ENCODE peak calls at places on chromosomes 7 and 10, in ten cellular contexts. N is dorsolateral prefrontal cortex, U is body of pancreas, A is glutamatergic neuron, W is cardiac muscle cell, V is neural crest cell, C is right atrium auricular region, I is upper lobe of left lung, Z is PC-9, H is neural progenitor cell. G is an unnamed sample.

GRCh38 chr7:106367018-106367420 is 82.2 kb upstream of the NAMPT start:
- DNase-seq in N (no peak), U (no peak), A (no peak), W (peak), V (no peak), C (no peak), I (no peak), Z (no peak), H (peak), G (no peak)

GRCh38 chr7:43626695-43627094 is 43.8 kb downstream of the STK17A start:
- DNase-seq in N (no peak), U (no peak), A (no peak), W (no peak), V (no peak), C (no peak), I (no peak), Z (no peak), H (no peak), G (no peak)

GRCh38 chr10:92822060-92822634 is 26.2 kb upstream of the EXOC6 start:
- DNase-seq in N (no peak), U (no peak), A (no peak), W (peak), V (no peak), C (no peak), I (no peak), Z (peak), H (no peak), G (no peak)

GRCh38 chr10:99620713-99621453 is 644 bp upstream of the SLC25A28 start:
- DNase-seq in N (peak), U (peak), A (peak), W (peak), V (peak), C (peak), I (peak), Z (peak), H (peak), G (peak)

GRCh38 chr10:119461380-119461779 is 81.1 kb downstream of the RGS10 start:
- DNase-seq in N (no peak), U (no peak), A (no peak), W (no peak), V (no peak), C (no peak), I (no peak), Z (peak), H (no peak), G (no peak)

GRCh38 chr10:51156913-51157312 is 82.6 kb downstream of the PRKG1 start:
- DNase-seq in N (no peak), U (no peak), A (no peak), W (peak), V (no peak), C (no peak), I (no peak), Z (no peak), H (no peak), G (no peak)

GRCh38 chr7:92904292-92905131 is 68.1 kb upstream of the CDK6 start:
- DNase-seq in N (no peak), U (no peak), A (peak), W (peak), V (no peak), C (no peak), I (no peak), Z (peak), H (no peak), G (no peak)

GRCh38 chr10:29725133-29725720 is 90.5 kb upstream of the SVIL start:
- DNase-seq in N (no peak), U (no peak), A (no peak), W (peak), V (no peak), C (peak), I (no peak), Z (no peak), H (no peak), G (no peak)

GRCh38 chr7:73912223-73912622 is 51.3 kb downstream of the TMEM270 start:
- DNase-seq in N (no peak), U (no peak), A (no peak), W (no peak), V (no peak), C (no peak), I (no peak), Z (no peak), H (no peak), G (no peak)

GRCh38 chr7:54874804-54875203 is 115.8 kb upstream of the SEC61G start:
- DNase-seq in N (no peak), U (no peak), A (no peak), W (no peak), V (no peak), C (no peak), I (no peak), Z (no peak), H (no peak), G (no peak)

GRCh38 chr7:85602196-85602595 is 415.3 kb upstream of the SEMA3D start:
- DNase-seq in N (no peak), U (no peak), A (no peak), W (peak), V (no peak), C (no peak), I (no peak), Z (no peak), H (no peak), G (no peak)

GRCh38 chr7:71477441-71477840 is 345.5 kb downstream of the GALNT17 start:
- DNase-seq in N (no peak), U (no peak), A (no peak), W (no peak), V (no peak), C (no peak), I (no peak), Z (no peak), H (no peak), G (no peak)

GRCh38 chr10:79260803-79261740 is 86.2 kb upstream of the PPIF start:
- DNase-seq in N (peak), U (peak), A (peak), W (peak), V (no peak), C (no peak), I (peak), Z (no peak), H (peak), G (no peak)

GRCh38 chr10:72164617-72165016 is 51.2 kb upstream of the ANAPC16 start:
- DNase-seq in N (no peak), U (no peak), A (no peak), W (no peak), V (no peak), C (no peak), I (no peak), Z (no peak), H (no peak), G (no peak)

GRCh38 chr7:44324204-44325126 is 929 bp downstream of the CAMK2B start:
- DNase-seq in N (no peak), U (no peak), A (no peak), W (peak), V (no peak), C (no peak), I (peak), Z (no peak), H (no peak), G (no peak)

GRCh38 chr10:80526218-80526617 is 11.5 kb upstream of the SH2D4B start:
- DNase-seq in N (no peak), U (no peak), A (no peak), W (no peak), V (no peak), C (no peak), I (no peak), Z (no peak), H (no peak), G (no peak)

GRCh38 chr7:115676080-115676479 is 354.5 kb downstream of the TFEC start:
- DNase-seq in N (no peak), U (no peak), A (peak), W (peak), V (peak), C (no peak), I (no peak), Z (peak), H (peak), G (no peak)

GRCh38 chr7:151796091-151796870 is 80.6 kb downstream of the PRKAG2 start:
- DNase-seq in N (no peak), U (peak), A (peak), W (no peak), V (no peak), C (peak), I (no peak), Z (peak), H (no peak), G (no peak)

GRCh38 chr7:129680400-129680799 is 68.9 kb downstream of the NRF1 start:
- DNase-seq in N (no peak), U (no peak), A (no peak), W (no peak), V (no peak), C (no peak), I (no peak), Z (no peak), H (no peak), G (no peak)

GRCh38 chr10:125029584-125030242 is 87.8 kb downstream of the ZRANB1 start:
- DNase-seq in N (no peak), U (peak), A (no peak), W (no peak), V (no peak), C (no peak), I (no peak), Z (no peak), H (no peak), G (no peak)

GRCh38 chr10:33776419-33776818 is 442.0 kb upstream of the NRP1 start:
- DNase-seq in N (no peak), U (no peak), A (no peak), W (no peak), V (no peak), C (no peak), I (no peak), Z (no peak), H (no peak), G (no peak)

GRCh38 chr10:28130267-28130666 is 131.4 kb upstream of the ODAD2 start:
- DNase-seq in N (no peak), U (no peak), A (no peak), W (peak), V (no peak), C (no peak), I (no peak), Z (no peak), H (no peak), G (no peak)

GRCh38 chr10:1155791-1156615 is 99.8 kb downstream of the WDR37 start:
- DNase-seq in N (no peak), U (no peak), A (no peak), W (no peak), V (no peak), C (peak), I (peak), Z (no peak), H (no peak), G (no peak)

GRCh38 chr10:34716958-34717357 is 98.1 kb downstream of the PARD3 start:
- DNase-seq in N (no peak), U (no peak), A (no peak), W (no peak), V (no peak), C (no peak), I (no peak), Z (no peak), H (no peak), G (no peak)

GRCh38 chr10:102546606-102547310 is 43.0 kb downstream of the SUFU start:
- DNase-seq in N (no peak), U (no peak), A (no peak), W (peak), V (no peak), C (no peak), I (peak), Z (no peak), H (no peak), G (no peak)

GRCh38 chr7:50140688-50141087 is 47.6 kb upstream of the ZPBP start:
- DNase-seq in N (no peak), U (peak), A (no peak), W (no peak), V (no peak), C (no peak), I (no peak), Z (no peak), H (no peak), G (no peak)

GRCh38 chr10:124120410-124121061 is 27.1 kb upstream of the CHST15 start:
- DNase-seq in N (no peak), U (no peak), A (no peak), W (no peak), V (no peak), C (no peak), I (no peak), Z (no peak), H (no peak), G (no peak)

GRCh38 chr7:75925717-75926435 is 10.9 kb downstream of the POR start:
- DNase-seq in N (peak), U (no peak), A (no peak), W (peak), V (no peak), C (no peak), I (no peak), Z (no peak), H (no peak), G (no peak)

GRCh38 chr10:104235801-104236200 is 3.6 kb upstream of the CFAP43 start:
- DNase-seq in N (no peak), U (no peak), A (no peak), W (no peak), V (no peak), C (no peak), I (no peak), Z (no peak), H (no peak), G (no peak)

GRCh38 chr7:65444899-65445823 is 71.5 kb downstream of the ZNF92 start:
- DNase-seq in N (no peak), U (no peak), A (no peak), W (no peak), V (no peak), C (no peak), I (no peak), Z (no peak), H (no peak), G (no peak)

GRCh38 chr10:6050801-6051445 is 11.2 kb downstream of the IL2RA start:
- DNase-seq in N (no peak), U (peak), A (no peak), W (peak), V (no peak), C (peak), I (peak), Z (peak), H (no peak), G (peak)

GRCh38 chr7:73850781-73851207 is 8.5 kb upstream of the METTL27 start:
- DNase-seq in N (no peak), U (no peak), A (no peak), W (peak), V (no peak), C (peak), I (no peak), Z (peak), H (no peak), G (no peak)

GRCh38 chr7:137399827-137400823 is 56.6 kb upstream of the PTN start:
- DNase-seq in N (no peak), U (no peak), A (no peak), W (no peak), V (no peak), C (no peak), I (no peak), Z (peak), H (no peak), G (no peak)

GRCh38 chr7:3162286-3162685 is 118.6 kb upstream of the CARD11 start:
- DNase-seq in N (no peak), U (no peak), A (no peak), W (peak), V (no peak), C (no peak), I (no peak), Z (no peak), H (no peak), G (no peak)

GRCh38 chr7:3157541-3158287 is 114.0 kb upstream of the CARD11 start:
- DNase-seq in N (no peak), U (no peak), A (peak), W (peak), V (no peak), C (no peak), I (peak), Z (no peak), H (no peak), G (no peak)

GRCh38 chr7:3158501-3158900 is 114.8 kb upstream of the CARD11 start:
- DNase-seq in N (no peak), U (no peak), A (no peak), W (no peak), V (no peak), C (no peak), I (no peak), Z (no peak), H (no peak), G (no peak)

GRCh38 chr7:3159039-3159438 is 115.4 kb upstream of the CARD11 start:
- DNase-seq in N (no peak), U (no peak), A (no peak), W (no peak), V (no peak), C (no peak), I (no peak), Z (no peak), H (no peak), G (no peak)

GRCh38 chr7:3159445-3159844 is 115.8 kb upstream of the CARD11 start:
- DNase-seq in N (no peak), U (peak), A (no peak), W (no peak), V (no peak), C (no peak), I (no peak), Z (no peak), H (no peak), G (no peak)
- TF ChIP-seq CTCF in N (no peak), U (no peak), A (no peak), W (no peak), V (no peak), C (no peak), I (no peak), Z (no peak), H (no peak), G (no peak)

GRCh38 chr10:64731016-64731415 is 1209.8 kb downstream of the REEP3 start:
- DNase-seq in N (no peak), U (no peak), A (no peak), W (no peak), V (no peak), C (no peak), I (no peak), Z (no peak), H (no peak), G (no peak)

GRCh38 chr10:64732372-64732715 is 1211.1 kb downstream of the REEP3 start:
- DNase-seq in N (no peak), U (no peak), A (no peak), W (no peak), V (no peak), C (no peak), I (no peak), Z (no peak), H (no peak), G (no peak)

GRCh38 chr10:64738462-64738861 is 1217.3 kb downstream of the REEP3 start:
- DNase-seq in N (no peak), U (no peak), A (no peak), W (no peak), V (no peak), C (no peak), I (no peak), Z (no peak), H (no peak), G (no peak)

DNA sequence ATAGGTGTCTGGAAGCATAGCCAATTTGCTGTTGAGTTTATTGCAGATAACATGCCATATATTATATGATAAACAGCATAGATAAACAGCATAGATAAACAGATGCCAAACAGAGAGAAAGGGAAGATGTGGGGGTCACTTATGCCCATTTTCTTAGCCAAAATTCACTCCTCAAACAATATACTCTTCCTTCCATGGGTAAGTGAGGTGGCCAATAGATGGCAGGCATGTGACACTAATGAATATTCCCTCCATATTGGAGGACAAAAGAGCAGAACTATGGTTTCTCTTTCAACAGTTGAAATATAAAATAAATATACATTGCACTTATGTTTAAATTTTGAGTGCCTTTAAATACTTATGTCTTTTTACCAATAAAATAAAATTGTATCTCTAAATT is 1212.8 kb downstream of the REEP3 start:
- DNase-seq in N (no peak), U (peak), A (peak), W (peak), V (peak), C (no peak), I (no peak), Z (peak), H (peak), G (no peak)
- TF ChIP-seq CTCF in N (peak), U (no peak), A (peak), W (peak), V (peak), C (no peak), I (no peak), Z (peak), H (peak), G (no peak)

GRCh38 chr10:47152861-47153349 is 147.1 kb upstream of the GDF10 start:
- DNase-seq in N (no peak), U (no peak), A (no peak), W (peak), V (no peak), C (no peak), I (no peak), Z (no peak), H (no peak), G (no peak)
- TF ChIP-seq CTCF in N (peak), U (no peak), A (peak), W (peak), V (peak), C (no peak), I (peak), Z (peak), H (peak), G (no peak)

GRCh38 chr10:113993489-113993932 is 50.2 kb upstream of the ADRB1 start:
- DNase-seq in N (no peak), U (peak), A (no peak), W (peak), V (no peak), C (peak), I (no peak), Z (no peak), H (no peak), G (no peak)
- TF ChIP-seq CTCF in N (no peak), U (no peak), A (no peak), W (no peak), V (no peak), C (no peak), I (no peak), Z (no peak), H (no peak), G (no peak)

GRCh38 chr10:19408924-19409323 is 360.3 kb downstream of the MALRD1 start:
- DNase-seq in N (no peak), U (no peak), A (no peak), W (no peak), V (no peak), C (no peak), I (no peak), Z (no peak), H (no peak), G (no peak)

GRCh38 chr10:19416164-19416563 is 367.6 kb downstream of the MALRD1 start:
- DNase-seq in N (no peak), U (no peak), A (no peak), W (no peak), V (no peak), C (no peak), I (no peak), Z (no peak), H (no peak), G (no peak)

GRCh38 chr10:19412531-19412930 is 363.9 kb downstream of the MALRD1 start:
- DNase-seq in N (no peak), U (no peak), A (no peak), W (peak), V (no peak), C (no peak), I (no peak), Z (no peak), H (peak), G (no peak)

DNA sequence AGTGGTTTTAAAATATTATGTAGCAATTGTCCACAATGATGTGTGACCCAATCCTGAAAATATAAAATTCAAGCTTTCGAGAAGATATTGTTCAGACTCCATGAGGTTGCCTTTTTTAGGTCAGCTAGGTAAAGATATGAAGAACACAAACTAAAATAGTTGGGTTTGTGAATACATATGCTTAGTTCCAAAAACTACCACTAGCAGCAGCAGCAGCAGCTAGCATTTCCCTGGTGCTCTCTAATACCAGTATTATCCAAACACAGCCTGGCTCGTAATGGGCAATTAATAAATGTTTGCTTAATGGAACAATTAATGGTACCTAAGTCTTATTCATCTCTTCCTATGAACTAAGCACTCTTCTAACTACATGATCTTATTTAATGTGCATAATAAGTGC is 362.5 kb downstream of the MALRD1 start:
- DNase-seq in N (no peak), U (no peak), A (no peak), W (no peak), V (no peak), C (no peak), I (no peak), Z (no peak), H (no peak), G (no peak)
- TF ChIP-seq CTCF in N (no peak), U (no peak), A (no peak), W (no peak), V (peak), C (no peak), I (no peak), Z (no peak), H (peak), G (no peak)

GRCh38 chr7:140005754-140006503 is 56.8 kb downstream of the PARP12 start:
- DNase-seq in N (no peak), U (peak), A (peak), W (peak), V (peak), C (no peak), I (no peak), Z (no peak), H (peak), G (no peak)
- TF ChIP-seq CTCF in N (no peak), U (no peak), A (no peak), W (peak), V (peak), C (no peak), I (no peak), Z (peak), H (peak), G (no peak)

GRCh38 chr7:86932038-86932512 is 127.4 kb downstream of the ELAPOR2 start:
- DNase-seq in N (no peak), U (peak), A (no peak), W (peak), V (no peak), C (no peak), I (no peak), Z (no peak), H (no peak), G (no peak)
- TF ChIP-seq CTCF in N (no peak), U (no peak), A (no peak), W (no peak), V (no peak), C (no peak), I (no peak), Z (no peak), H (no peak), G (no peak)

GRCh38 chr7:97145068-97145467 is 27.6 kb downstream of the SDHAF3 start:
- DNase-seq in N (no peak), U (no peak), A (no peak), W (peak), V (no peak), C (no peak), I (no peak), Z (no peak), H (no peak), G (no peak)
- TF ChIP-seq CTCF in N (peak), U (no peak), A (peak), W (peak), V (peak), C (no peak), I (no peak), Z (peak), H (peak), G (no peak)

G was measured in activated B cell treated with CpG ODN at 0.5 μM for 24 hours.